ENCODE peak calls at places on chromosomes 16 and 17, in four cellular contexts. O is right cardiac atrium, X is neural progenitor cell, T is left ventricle myocardium inferior. N is an unnamed sample.

GRCh38 chr17:32117399-32117798 is 24.9 kb upstream of the RHOT1 start:
- DNase-seq in O (no peak), X (no peak), T (no peak), N (no peak)

GRCh38 chr17:63775420-63775819 is 1.4 kb downstream of the DDX42 start:
- DNase-seq in O (no peak), T (no peak), X (peak), N (no peak)

GRCh38 chr17:66138120-66138519 is 53.8 kb downstream of the CEP112 start:
- DNase-seq in X (no peak), T (no peak), O (no peak), N (no peak)

GRCh38 chr17:37710344-37710886 is 34.4 kb downstream of the HNF1B start:
- DNase-seq in X (peak), T (no peak), O (no peak), N (no peak)

GRCh38 chr16:13909872-13910303 is 10.1 kb upstream of the ERCC4 start:
- DNase-seq in O (peak), T (peak), X (no peak), N (peak)

GRCh38 chr17:16491703-16492612 is at the start of gene LRRC75A:
- DNase-seq in O (peak), X (peak), T (peak), N (no peak)

GRCh38 chr17:76076765-76077581 is 2.0 kb upstream of the ZACN start:
- DNase-seq in X (peak), O (no peak), T (no peak), N (no peak)

GRCh38 chr16:47309581-47310312 is 151.1 kb downstream of the ITFG1 start:
- DNase-seq in T (no peak), X (no peak), O (no peak), N (no peak)

GRCh38 chr17:37261286-37261685 is 114.5 kb upstream of the C17orf78 start:
- DNase-seq in T (no peak), X (no peak), O (no peak), N (peak)

GRCh38 chr16:64522548-64522947 is 599.3 kb downstream of the CDH11 start:
- DNase-seq in O (no peak), X (no peak), T (no peak), N (no peak)

GRCh38 chr17:47604268-47604927 is 45.3 kb upstream of the KPNB1 start:
- DNase-seq in O (no peak), T (peak), X (no peak), N (no peak)

GRCh38 chr16:3009568-3010390 is 2.9 kb upstream of the CLDN9 start:
- DNase-seq in T (no peak), X (peak), O (no peak), N (no peak)

GRCh38 chr17:39107973-39108372 is 43.5 kb downstream of the PLXDC1 start:
- DNase-seq in X (no peak), T (no peak), O (peak), N (no peak)
- H3K4me3 ChIP-seq in X (no peak), T (no peak), O (no peak), N (no peak)

DNA sequence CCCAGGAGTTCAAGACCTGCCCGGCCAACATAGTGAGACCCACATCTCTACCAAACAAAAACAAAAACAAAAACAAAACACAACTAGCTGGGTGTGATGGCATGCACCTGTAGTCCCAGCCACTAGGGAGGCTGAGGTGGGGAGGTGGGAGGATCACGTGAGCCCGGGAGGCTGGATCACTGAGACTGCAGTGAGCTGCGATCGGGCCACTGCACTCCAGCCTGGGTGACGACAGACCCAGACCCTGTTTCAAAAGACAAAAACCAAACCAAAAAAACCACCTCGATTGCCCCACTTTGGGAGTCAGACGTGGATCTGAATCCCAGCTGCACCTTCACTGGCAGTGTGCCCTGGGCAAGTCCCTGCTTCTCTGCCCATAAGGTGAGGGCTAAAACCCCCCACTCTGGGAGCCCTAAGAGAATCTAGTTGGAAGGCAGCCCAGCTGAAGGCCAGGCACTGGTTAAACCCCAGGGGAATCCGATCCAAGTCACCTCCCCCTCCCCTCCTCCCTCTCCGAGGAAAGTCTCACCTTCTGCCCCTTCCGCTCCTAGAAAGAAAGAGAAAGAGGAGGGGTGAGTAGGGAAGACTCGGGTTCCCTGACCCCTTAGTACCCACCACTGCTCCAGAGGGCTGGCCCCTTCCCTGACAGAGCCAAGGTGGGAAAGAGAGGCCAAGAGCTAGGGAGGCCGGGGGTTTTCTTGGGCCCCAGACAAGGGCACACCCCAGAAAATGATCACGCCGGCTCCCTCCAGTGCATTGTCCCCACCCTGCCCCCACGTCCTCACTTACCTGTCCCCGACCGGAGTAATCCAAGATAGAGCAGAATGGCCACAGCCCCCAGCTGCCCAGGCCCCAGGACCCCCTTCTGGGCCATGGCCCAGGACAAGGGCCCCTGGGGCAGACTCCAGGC is 647 bp downstream of the PRSS8 start:
- DNase-seq in T (no peak), X (peak), O (peak), N (no peak)
- H3K4me3 ChIP-seq in T (no peak), X (peak), O (no peak), N (peak)

DNA sequence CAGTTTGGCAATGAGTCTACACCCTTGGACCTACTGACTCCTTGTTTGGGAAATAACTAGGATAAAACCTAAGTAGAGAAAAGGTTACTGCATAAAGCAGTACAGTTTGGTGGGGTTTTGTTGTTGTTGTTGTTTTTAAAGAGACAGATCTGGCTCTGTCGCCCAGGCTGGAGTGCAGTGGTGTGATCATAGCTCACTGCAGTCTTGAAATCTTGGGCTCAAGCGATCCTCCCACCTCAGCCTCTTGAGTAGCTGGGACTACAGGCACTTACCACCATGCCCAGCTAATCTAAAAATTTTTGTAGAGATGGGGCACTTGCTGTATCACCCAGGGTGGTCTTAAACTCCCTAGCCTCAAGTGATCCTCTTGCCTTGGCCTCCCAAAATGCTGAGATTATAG is 1.2 kb downstream of the PDP2 start:
- DNase-seq in X (no peak), T (no peak), O (peak), N (no peak)
- H3K4me3 ChIP-seq in X (peak), T (peak), O (no peak), N (peak)

GRCh38 chr17:44384823-44385286 is 4.6 kb downstream of the ITGA2B start:
- DNase-seq in O (peak), T (no peak), X (no peak), N (no peak)

GRCh38 chr17:44383861-44384260 is 5.6 kb downstream of the ITGA2B start:
- DNase-seq in O (no peak), T (no peak), X (no peak), N (no peak)

GRCh38 chr17:44384281-44384822 is 5.1 kb downstream of the ITGA2B start:
- DNase-seq in T (no peak), O (no peak), X (peak), N (no peak)

GRCh38 chr17:44386182-44386525 is 3.3 kb downstream of the ITGA2B start:
- DNase-seq in O (no peak), X (no peak), T (no peak), N (no peak)

DNA sequence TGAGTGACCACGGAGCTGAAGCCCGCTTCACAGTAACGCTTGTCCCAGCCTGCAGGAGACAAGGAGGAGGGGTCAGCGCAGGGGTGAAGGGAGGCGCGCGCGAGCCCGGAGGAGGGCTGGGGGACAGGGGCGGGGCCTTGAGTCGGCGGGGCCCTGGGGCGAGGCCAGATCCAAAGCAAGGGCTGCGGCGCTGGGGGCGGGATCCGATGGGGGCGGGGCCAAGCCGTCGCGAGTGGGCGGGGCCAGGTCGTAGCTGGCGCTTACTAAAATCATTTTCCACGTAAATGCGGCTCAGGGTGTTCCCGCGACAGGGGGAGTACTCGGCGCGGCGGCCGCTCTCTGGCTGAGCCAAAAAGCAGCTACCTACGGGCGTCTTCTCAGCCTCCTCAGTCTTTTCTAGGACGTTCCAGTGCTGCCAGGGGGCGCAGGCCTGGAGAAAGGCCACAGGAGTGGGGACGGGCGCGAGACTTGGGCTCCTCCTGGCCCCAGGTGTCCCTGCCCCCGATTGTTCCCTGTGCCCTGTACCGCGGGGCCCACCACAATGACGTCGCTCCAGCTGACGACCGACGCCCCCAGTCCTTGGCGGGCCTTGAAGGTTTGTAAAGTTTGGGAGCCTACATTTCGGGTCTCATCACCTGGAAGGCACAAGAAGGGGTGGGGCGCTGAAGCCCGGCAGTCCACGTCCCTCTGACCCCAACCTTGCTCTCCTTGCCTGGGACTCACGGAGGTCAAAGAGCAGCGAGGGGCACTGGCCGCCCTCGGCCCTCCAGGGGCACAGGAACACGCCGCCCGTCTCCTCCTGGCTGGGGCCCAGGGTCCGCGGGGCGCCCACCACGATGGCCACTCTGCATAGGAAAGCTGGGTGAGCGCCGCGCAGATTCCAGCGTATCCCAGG is 3.9 kb downstream of the ITGA2B start:
- DNase-seq in X (peak), T (peak), O (peak), N (no peak)
- H3K4me3 ChIP-seq in X (peak), T (peak), O (peak), N (peak)

GRCh38 chr16:86515420-86515779 is 5.1 kb downstream of the FOXF1 start:
- DNase-seq in X (peak), O (no peak), T (no peak), N (no peak)

GRCh38 chr16:86517652-86518258 is 7.4 kb downstream of the FOXF1 start:
- DNase-seq in O (peak), T (peak), X (peak), N (no peak)

GRCh38 chr16:86516618-86517003 is 6.3 kb downstream of the FOXF1 start:
- DNase-seq in O (peak), X (peak), T (no peak), N (no peak)

GRCh38 chr16:86515780-86516617 is 5.7 kb downstream of the FOXF1 start:
- DNase-seq in T (no peak), O (peak), X (peak), N (no peak)

GRCh38 chr16:86517033-86517432 is 6.7 kb downstream of the FOXF1 start:
- DNase-seq in X (no peak), O (no peak), T (no peak), N (no peak)
- H3K4me3 ChIP-seq in X (no peak), O (no peak), T (no peak), N (no peak)

GRCh38 chr16:85480727-85481101 is 132.4 kb upstream of the GSE1 start:
- DNase-seq in T (no peak), O (no peak), X (no peak), N (no peak)
- H3K4me3 ChIP-seq in T (no peak), O (no peak), X (no peak), N (no peak)